ENCODE peak calls at places on chromosomes 7 and 10, in five cellular contexts. B is suprapubic skin, D is GM23338, J is K562, M is stomach. O is an unnamed sample.

GRCh38 chr10:24313233-24313632 is 104.3 kb downstream of the KIAA1217 start:
- DNase-seq in B (no peak), D (no peak), J (no peak), M (no peak), O (no peak)

GRCh38 chr7:109549461-109549860 is 979.8 kb downstream of the DNAJB9 start:
- DNase-seq in B (no peak), D (no peak), J (no peak), M (no peak), O (no peak)

GRCh38 chr10:16776896-16777295 is 40.3 kb downstream of the RSU1 start:
- DNase-seq in B (no peak), D (no peak), J (no peak), M (no peak), O (no peak)

GRCh38 chr7:108286290-108286904 is 156.2 kb upstream of the LAMB4 start:
- DNase-seq in B (no peak), D (no peak), J (no peak), M (no peak), O (no peak)

GRCh38 chr10:36086976-36087726 is 445.1 kb upstream of the FZD8 start:
- DNase-seq in B (no peak), D (no peak), J (no peak), M (no peak), O (no peak)

GRCh38 chr10:74704629-74705360 is 121.6 kb upstream of the KAT6B start:
- DNase-seq in B (no peak), D (no peak), J (no peak), M (no peak), O (no peak)

GRCh38 chr7:144391823-144392255 is 11.7 kb downstream of the NOBOX start:
- DNase-seq in B (no peak), D (peak), J (peak), M (no peak), O (no peak)

GRCh38 chr10:3091346-3091787 is 24.0 kb downstream of the PFKP start:
- DNase-seq in B (no peak), D (no peak), J (no peak), M (peak), O (no peak)

GRCh38 chr10:44882146-44882720 is 28.9 kb upstream of the TMEM72 start:
- DNase-seq in B (no peak), D (no peak), J (no peak), M (peak), O (no peak)

GRCh38 chr10:119207713-119208552 is 562 bp downstream of the GRK5 start:
- DNase-seq in B (peak), D (peak), J (peak), M (peak), O (no peak)

GRCh38 chr10:97229322-97229721 is 43.6 kb upstream of the SLIT1 start:
- DNase-seq in B (no peak), D (no peak), J (no peak), M (no peak), O (no peak)

GRCh38 chr7:65441010-65441409 is 67.4 kb downstream of the ZNF92 start:
- DNase-seq in B (no peak), D (no peak), J (no peak), M (no peak), O (no peak)
- TF ChIP-seq POLR2AphosphoS5 in B (no peak), D (no peak), J (no peak), M (no peak), O (no peak)

GRCh38 chr7:151687523-151688235 is 168.0 kb upstream of the RHEB start:
- DNase-seq in B (no peak), D (peak), J (peak), M (peak), O (no peak)
- TF ChIP-seq POLR2AphosphoS5 in B (no peak), D (no peak), J (no peak), M (peak), O (peak)

DNA sequence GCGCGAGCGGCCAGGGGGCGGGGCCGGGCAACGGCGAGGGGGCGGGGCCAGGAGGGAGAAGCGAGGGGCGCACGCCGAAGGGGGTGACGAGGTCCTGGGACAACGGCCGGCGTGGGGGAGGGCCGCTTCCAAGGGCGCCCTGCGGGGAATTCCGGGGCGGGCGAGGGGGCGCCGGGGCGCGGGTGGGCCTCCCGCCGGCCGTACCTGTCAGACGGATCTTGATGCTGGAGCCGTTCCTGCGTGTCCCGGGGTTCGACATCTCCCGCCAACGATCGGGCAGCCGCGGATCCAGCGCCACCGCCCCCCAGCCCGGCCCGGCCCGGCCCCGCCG is 421 bp downstream of the SMURF1 start:
- DNase-seq in B (no peak), D (no peak), J (no peak), M (no peak), O (no peak)
- TF ChIP-seq POLR2AphosphoS5 in B (no peak), D (no peak), J (no peak), M (no peak), O (no peak)

DNA sequence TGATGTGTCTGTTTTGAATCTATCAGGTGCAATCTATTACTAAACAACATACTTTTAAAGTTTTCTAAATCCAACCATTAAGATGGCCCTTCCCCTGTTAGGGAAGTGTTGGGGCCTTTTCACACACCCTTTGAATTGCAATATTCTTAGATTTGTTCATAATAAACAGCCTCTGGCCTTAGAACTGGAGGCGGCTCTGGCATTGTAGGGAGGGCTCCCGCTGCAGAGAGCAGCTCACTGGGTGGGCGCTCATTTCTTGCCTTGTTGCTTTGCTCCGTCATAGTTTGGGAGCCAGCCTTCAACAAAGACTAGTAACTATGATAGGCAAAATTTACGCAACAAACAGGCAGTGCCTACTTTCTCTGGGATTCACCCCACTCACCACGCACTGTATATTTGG is 4.2 kb upstream of the HOXA10 start:
- DNase-seq in B (peak), D (no peak), J (no peak), M (no peak), O (no peak)
- TF ChIP-seq POLR2AphosphoS5 in B (no peak), D (no peak), J (no peak), M (no peak), O (peak)

GRCh38 chr7:20329389-20330175 is 1.1 kb upstream of the ITGB8 start:
- DNase-seq in B (no peak), D (peak), J (peak), M (peak), O (no peak)
- TF ChIP-seq POLR2AphosphoS5 in B (no peak), D (no peak), J (no peak), M (peak), O (no peak)

DNA sequence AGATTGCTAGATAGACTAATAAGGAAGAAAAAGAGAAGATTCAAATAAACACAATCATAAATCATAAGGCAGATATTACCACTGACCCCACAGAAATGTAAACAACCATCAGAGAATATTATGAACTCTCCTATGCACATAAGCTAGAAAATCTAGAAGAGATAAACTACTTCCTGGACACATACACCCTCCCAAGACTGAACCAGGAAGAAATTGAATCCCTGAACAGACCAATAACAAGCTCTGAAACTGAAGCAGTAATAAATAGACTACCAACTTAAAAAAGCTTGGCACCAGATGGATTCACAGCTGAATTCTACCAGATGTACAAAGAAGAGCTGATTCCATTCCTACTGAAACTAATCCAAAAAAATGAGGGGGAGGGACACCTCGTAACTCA is 24.5 kb upstream of the STARD3NL start:
- DNase-seq in B (no peak), D (no peak), J (no peak), M (no peak), O (no peak)
- TF ChIP-seq POLR2AphosphoS5 in B (no peak), D (no peak), J (no peak), M (no peak), O (no peak)

GRCh38 chr10:127972958-127973357 is 66.1 kb downstream of the PTPRE start:
- DNase-seq in B (no peak), D (no peak), J (no peak), M (no peak), O (no peak)
- TF ChIP-seq POLR2AphosphoS5 in B (no peak), D (no peak), J (no peak), M (no peak), O (no peak)

GRCh38 chr10:78657622-78658165 is 411.1 kb upstream of the ZMIZ1 start:
- DNase-seq in B (peak), D (peak), J (peak), M (peak), O (no peak)
- TF ChIP-seq POLR2AphosphoS5 in B (no peak), D (no peak), J (no peak), M (no peak), O (no peak)

O was measured in vagina.